ENCODE peak calls at places on chromosomes 11 and 22, in nine cellular contexts. Q, D, R, L, E, W, Z, O and B are unnamed samples.

GRCh38 chr11:57131080-57131790 is 50.5 kb upstream of the LRRC55 start:
- DNase-seq in L (peak), W (no peak), Q (peak), O (peak), D (peak), Z (peak), E (no peak), R (no peak), B (no peak)

GRCh38 chr11:117562111-117562510 is 234.5 kb downstream of the CEP164 start:
- DNase-seq in W (no peak), R (no peak), D (no peak), L (no peak), E (no peak), Q (no peak), O (no peak), Z (no peak), B (no peak)

GRCh38 chr11:6894097-6894496 is 1.8 kb upstream of the OR2D2 start:
- DNase-seq in O (no peak), W (no peak), R (no peak), E (no peak), L (no peak), D (no peak), Q (no peak), Z (no peak), B (no peak)

GRCh38 chr22:40452730-40453487 is 82.5 kb downstream of the SGSM3 start:
- DNase-seq in W (no peak), O (no peak), E (no peak), D (no peak), Q (peak), L (peak), Z (peak), R (no peak), B (no peak)

GRCh38 chr11:44559207-44559943 is 6.1 kb upstream of the CD82 start:
- DNase-seq in Q (no peak), L (no peak), E (no peak), W (no peak), D (no peak), Z (no peak), R (no peak), O (no peak), B (no peak)

GRCh38 chr11:113373981-113374560 is 13.5 kb upstream of the ANKK1 start:
- DNase-seq in D (no peak), Q (no peak), R (no peak), O (no peak), Z (no peak), L (no peak), E (no peak), W (no peak), B (no peak)

GRCh38 chr11:78061088-78061920 is 2.4 kb upstream of the THRSP start:
- DNase-seq in D (peak), Q (no peak), W (no peak), R (no peak), Z (no peak), E (no peak), L (no peak), O (no peak), B (no peak)

GRCh38 chr11:35412285-35412684 is 7.1 kb downstream of the SLC1A2 start:
- DNase-seq in E (peak), L (no peak), W (no peak), O (peak), Z (peak), Q (peak), R (no peak), D (no peak), B (no peak)

GRCh38 chr11:933002-933820 is 7.5 kb downstream of the AP2A2 start:
- DNase-seq in D (no peak), W (no peak), Z (no peak), E (no peak), Q (peak), O (no peak), L (no peak), R (no peak), B (no peak)

GRCh38 chr11:13120691-13121090 is 111.6 kb downstream of the RASSF10 start:
- DNase-seq in D (no peak), L (no peak), R (no peak), Q (peak), O (peak), Z (peak), E (no peak), W (no peak), B (peak)

GRCh38 chr11:124870430-124870829 is 5.2 kb downstream of the ROBO3 start:
- DNase-seq in Q (no peak), O (no peak), R (no peak), L (no peak), D (no peak), Z (no peak), E (no peak), W (no peak), B (no peak)

GRCh38 chr11:65776710-65777141 is 4.0 kb downstream of the AP5B1 start:
- DNase-seq in W (no peak), D (peak), R (no peak), Z (no peak), Q (no peak), O (no peak), L (peak), E (no peak), B (no peak)

GRCh38 chr11:128814856-128815705 is 52.0 kb downstream of the KCNJ1 start:
- DNase-seq in O (no peak), Q (peak), E (no peak), D (no peak), R (no peak), Z (peak), W (peak), L (peak), B (peak)

GRCh38 chr11:95134491-95134890 is 44.8 kb downstream of the ENDOD1 start:
- DNase-seq in Q (peak), E (no peak), O (no peak), W (peak), L (peak), Z (peak), R (no peak), D (no peak), B (no peak)

GRCh38 chr11:27413218-27413617 is 50.2 kb upstream of the CCDC34 start:
- DNase-seq in W (no peak), Z (no peak), L (no peak), D (no peak), Q (no peak), R (no peak), E (no peak), O (no peak), B (no peak)

GRCh38 chr22:37560682-37561208 is 465 bp downstream of the CDC42EP1 start:
- DNase-seq in R (no peak), O (peak), Z (peak), D (no peak), Q (peak), E (no peak), L (peak), W (no peak), B (no peak)

GRCh38 chr11:125314264-125315087 is 149.9 kb downstream of the PKNOX2 start:
- DNase-seq in Q (no peak), Z (no peak), R (no peak), D (no peak), E (no peak), L (no peak), W (no peak), O (no peak), B (no peak)

GRCh38 chr11:12390687-12391110 is 13.3 kb downstream of the PARVA start:
- DNase-seq in D (no peak), O (no peak), Z (no peak), W (no peak), E (no peak), R (no peak), L (no peak), Q (no peak), B (no peak)

GRCh38 chr11:97722721-97723120 is 1298.0 kb upstream of the CNTN5 start:
- DNase-seq in D (no peak), Q (no peak), Z (no peak), W (no peak), E (no peak), L (no peak), R (no peak), O (no peak), B (no peak)

GRCh38 chr11:46387919-46388618 is 3.5 kb downstream of the CHRM4 start:
- DNase-seq in R (no peak), L (no peak), Z (no peak), E (no peak), W (no peak), D (no peak), Q (no peak), O (no peak), B (no peak)

GRCh38 chr22:43152355-43153071 is 1.2 kb downstream of the TSPO start:
- DNase-seq in L (peak), Q (peak), D (peak), Z (peak), W (no peak), E (no peak), R (peak), O (peak), B (no peak)

GRCh38 chr11:35218956-35219355 is 80.0 kb downstream of the CD44 start:
- DNase-seq in L (no peak), D (no peak), O (no peak), W (peak), Z (peak), R (no peak), Q (no peak), E (no peak), B (no peak)

GRCh38 chr22:41169157-41169556 is 36.0 kb upstream of the L3MBTL2 start:
- DNase-seq in L (no peak), W (no peak), D (no peak), Z (no peak), O (no peak), E (no peak), Q (no peak), R (no peak), B (no peak)

GRCh38 chr11:16782226-16782919 is 43.9 kb downstream of the C11orf58 start:
- DNase-seq in R (no peak), D (peak), Q (no peak), Z (no peak), W (no peak), L (no peak), O (no peak), E (no peak), B (no peak)

GRCh38 chr11:134667175-134667500 is 255.1 kb upstream of the B3GAT1 start:
- DNase-seq in Z (no peak), D (no peak), W (no peak), Q (no peak), L (no peak), E (no peak), O (no peak), R (no peak), B (no peak)

GRCh38 chr11:122711831-122712378 is 56.4 kb downstream of the UBASH3B start:
- DNase-seq in E (no peak), R (no peak), Z (no peak), W (no peak), L (peak), D (no peak), O (peak), Q (peak), B (no peak)

GRCh38 chr11:5449432-5449831 is 309 bp downstream of the OR51I2 start:
- DNase-seq in O (no peak), Z (no peak), D (no peak), L (no peak), W (no peak), Q (no peak), R (no peak), E (no peak), B (no peak)

GRCh38 chr11:10356161-10356560 is 51.3 kb downstream of the ADM start:
- DNase-seq in Z (no peak), L (no peak), O (no peak), R (no peak), Q (no peak), E (no peak), W (no peak), D (no peak), B (no peak)

GRCh38 chr11:42631223-42631843 is 680.5 kb upstream of the API5 start:
- DNase-seq in D (no peak), L (peak), R (no peak), W (peak), Q (peak), E (no peak), O (peak), Z (no peak), B (no peak)

DNA sequence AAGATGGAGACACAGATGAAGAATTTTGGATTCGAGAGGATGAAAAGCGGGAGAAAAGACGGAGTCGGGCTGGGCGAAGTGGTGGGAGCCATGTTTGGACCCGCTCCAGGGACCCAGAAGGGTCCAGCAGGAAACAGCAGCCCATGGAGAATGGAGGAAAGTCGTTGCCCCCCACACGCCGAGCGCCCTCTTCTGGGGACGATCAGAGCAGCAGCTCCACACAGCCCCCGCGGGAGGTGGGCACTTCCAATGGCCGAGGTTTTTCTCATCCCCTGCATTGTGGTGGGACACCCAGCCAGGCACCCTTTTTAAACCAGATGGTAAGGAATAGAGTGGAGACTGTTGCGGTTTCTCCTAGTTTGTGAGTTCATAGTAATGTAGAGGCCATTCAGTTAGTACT is 22.8 kb upstream of the SLC25A18 start:
- DNase-seq in D (no peak), E (no peak), Q (no peak), Z (no peak), W (no peak), O (no peak), L (no peak), R (no peak), B (no peak)
- TF ChIP-seq CTCF in D (no peak), E (no peak), Q (peak), Z (no peak), W (no peak), O (no peak), L (no peak), R (no peak), B (no peak)

DNA sequence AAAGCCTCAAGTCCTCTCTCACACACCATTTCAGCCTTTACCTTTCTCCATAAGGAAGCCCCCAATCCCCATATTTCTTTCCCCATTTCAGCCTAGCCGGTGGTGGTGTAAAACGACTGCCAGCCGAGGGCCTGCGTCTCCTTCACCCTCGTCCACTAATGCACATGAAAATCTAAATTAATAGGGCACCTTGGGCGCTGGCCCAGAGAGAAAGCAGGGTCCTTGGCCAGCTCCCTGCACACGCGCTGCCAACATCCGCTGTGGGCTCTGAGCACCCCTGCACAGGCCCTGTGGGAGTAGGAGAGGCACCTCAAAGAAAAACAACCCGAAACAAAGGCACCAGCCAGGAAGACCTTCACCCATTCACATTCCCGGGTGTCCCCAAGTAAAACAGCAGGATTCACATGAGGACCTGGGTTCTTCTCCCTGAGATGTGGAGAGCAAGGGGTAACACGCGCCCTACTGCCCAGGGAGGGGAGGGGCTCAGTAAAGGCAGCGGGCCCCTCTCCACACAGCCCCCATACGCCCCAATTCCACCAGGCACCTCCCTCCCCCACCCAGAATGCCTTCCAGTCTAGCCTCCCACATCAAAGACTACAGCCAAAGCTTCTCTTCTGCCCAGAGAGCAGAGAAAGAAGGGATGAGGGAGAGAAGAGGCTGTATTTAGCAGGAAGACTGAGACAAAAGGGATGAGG is 79.1 kb downstream of the MICAL3 start:
- DNase-seq in E (no peak), D (no peak), O (no peak), W (no peak), L (no peak), Q (no peak), R (no peak), Z (no peak), B (no peak)
- H3K4me3 ChIP-seq in E (no peak), D (no peak), O (no peak), W (no peak), L (no peak), Q (no peak), R (no peak), Z (no peak), B (no peak)

GRCh38 chr22:23119492-23120414 is 22.0 kb downstream of the RSPH14 start:
- DNase-seq in Z (no peak), L (no peak), R (peak), E (no peak), O (peak), D (no peak), W (no peak), Q (no peak), B (no peak)
- TF ChIP-seq CTCF in Z (no peak), L (no peak), R (no peak), E (no peak), O (no peak), D (no peak), W (no peak), Q (no peak), B (no peak)

DNA sequence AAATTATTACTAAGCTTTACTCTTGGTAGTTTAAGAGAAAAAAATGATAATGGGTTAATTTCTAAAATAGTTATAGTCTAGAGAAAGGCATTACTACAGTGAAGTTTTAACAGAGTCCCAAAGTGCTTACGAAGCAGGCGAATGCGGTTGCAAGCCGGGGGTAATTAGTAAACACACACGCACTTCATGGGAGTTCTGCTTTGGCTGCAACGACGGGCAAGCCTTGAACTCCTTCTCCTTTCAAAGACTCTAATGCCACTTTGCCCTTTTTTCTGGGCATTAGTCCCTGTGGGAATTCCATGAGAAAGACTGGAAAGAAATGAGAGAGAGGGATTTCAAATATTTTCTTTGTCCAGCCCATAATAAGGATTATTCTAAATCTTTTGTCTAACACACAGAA is 66.1 kb downstream of the TENM4 start:
- DNase-seq in R (no peak), Q (no peak), W (no peak), D (no peak), L (no peak), Z (no peak), E (no peak), O (no peak), B (no peak)
- H3K4me3 ChIP-seq in R (no peak), Q (no peak), W (no peak), D (no peak), L (no peak), Z (no peak), E (no peak), O (no peak), B (no peak)

GRCh38 chr22:28442951-28443876 is 236.4 kb downstream of the TTC28 start:
- DNase-seq in Z (peak), Q (peak), E (no peak), L (peak), R (peak), W (no peak), O (peak), D (peak), B (no peak)

GRCh38 chr22:28440517-28441366 is 238.9 kb downstream of the TTC28 start:
- DNase-seq in E (no peak), L (no peak), O (peak), Q (peak), W (no peak), R (no peak), D (no peak), Z (peak), B (peak)

GRCh38 chr22:28441720-28442263 is 237.8 kb downstream of the TTC28 start:
- DNase-seq in D (no peak), R (no peak), O (peak), L (peak), Z (no peak), W (no peak), Q (no peak), E (no peak), B (no peak)

GRCh38 chr22:28444659-28445058 is 235.0 kb downstream of the TTC28 start:
- DNase-seq in Z (no peak), W (no peak), D (no peak), O (no peak), Q (peak), L (no peak), E (no peak), R (no peak), B (no peak)

DNA sequence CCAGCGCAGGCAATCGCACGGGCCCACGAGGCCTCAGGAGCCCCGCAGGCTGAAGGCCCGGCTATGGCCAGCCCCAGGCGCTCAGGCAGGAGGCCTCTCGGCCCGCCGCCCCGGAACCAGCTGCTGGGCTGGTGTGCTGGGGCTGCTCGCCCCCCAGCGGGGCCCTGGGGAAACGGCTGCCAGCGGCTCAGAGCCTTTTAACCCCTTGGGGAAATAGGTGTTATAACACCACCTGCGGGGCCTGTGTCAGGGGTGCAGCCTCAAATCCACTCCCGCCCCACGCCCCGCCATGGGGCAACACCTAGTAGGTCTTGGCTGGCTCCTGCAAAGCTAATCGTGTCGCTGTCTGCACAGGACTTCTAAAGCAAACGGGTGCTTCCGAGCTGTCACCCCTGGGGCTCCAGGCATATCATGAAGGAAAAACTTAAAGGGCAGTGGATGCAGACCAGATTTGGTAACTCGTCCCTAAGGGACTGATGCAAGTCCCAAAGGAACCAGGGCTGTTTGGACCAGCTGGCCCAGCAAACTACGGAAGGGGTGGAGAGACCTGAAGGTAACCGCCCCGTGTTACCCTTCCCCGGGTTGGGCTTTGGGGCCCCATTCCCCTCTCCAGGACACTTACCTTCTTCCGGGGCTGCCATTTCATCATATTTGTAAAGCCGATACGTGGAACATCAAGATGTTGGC is 237.2 kb downstream of the TTC28 start:
- DNase-seq in E (no peak), O (peak), W (no peak), Z (peak), D (peak), L (peak), Q (peak), R (peak), B (no peak)
- TF ChIP-seq CTCF in E (no peak), O (peak), W (peak), Z (peak), D (peak), L (peak), Q (peak), R (peak), B (peak)